ENCODE peak calls at places on chromosomes 4 and X, in ten cellular contexts. One of them, this sample, is unnamed.

GRCh38 chrX:139049455-139049854 is 337.9 kb upstream of the FGF13 start:
- DNase-seq in adrenal gland: no peak
- DNase-seq in kidney glomerular epithelial cell: no peak
- DNase-seq in pulmonary artery endothelial cell: no peak
- DNase-seq in activated CD4-positive, alpha-beta T cell treated with anti-CD3 and anti-CD28 coated beads for 1 hour: no peak
- DNase-seq in left ventricle myocardium inferior: no peak
- DNase-seq in brain microvascular endothelial cell: no peak
- DNase-seq in GM18507: no peak
- DNase-seq in EH: no peak
- DNase-seq in GM12892: no peak
- DNase-seq in this sample: no peak

GRCh38 chr4:110636231-110636676 is 13.4 kb upstream of the PITX2 start:
- DNase-seq in adrenal gland: no peak
- DNase-seq in kidney glomerular epithelial cell: no peak
- DNase-seq in pulmonary artery endothelial cell: no peak
- DNase-seq in activated CD4-positive, alpha-beta T cell treated with anti-CD3 and anti-CD28 coated beads for 1 hour: no peak
- DNase-seq in left ventricle myocardium inferior: no peak
- DNase-seq in brain microvascular endothelial cell: no peak
- DNase-seq in GM18507: no peak
- DNase-seq in EH: no peak
- DNase-seq in GM12892: no peak
- DNase-seq in this sample: no peak

GRCh38 chr4:156238171-156238570 is 284.5 kb upstream of the CTSO start:
- DNase-seq in adrenal gland: no peak
- DNase-seq in kidney glomerular epithelial cell: no peak
- DNase-seq in pulmonary artery endothelial cell: no peak
- DNase-seq in activated CD4-positive, alpha-beta T cell treated with anti-CD3 and anti-CD28 coated beads for 1 hour: no peak
- DNase-seq in left ventricle myocardium inferior: no peak
- DNase-seq in brain microvascular endothelial cell: no peak
- DNase-seq in GM18507: no peak
- DNase-seq in EH: no peak
- DNase-seq in GM12892: no peak
- DNase-seq in this sample: no peak

GRCh38 chr4:108053281-108053701 is 63.6 kb downstream of the HADH start:
- DNase-seq in adrenal gland: no peak
- DNase-seq in kidney glomerular epithelial cell: peak
- DNase-seq in pulmonary artery endothelial cell: no peak
- DNase-seq in activated CD4-positive, alpha-beta T cell treated with anti-CD3 and anti-CD28 coated beads for 1 hour: no peak
- DNase-seq in left ventricle myocardium inferior: no peak
- DNase-seq in brain microvascular endothelial cell: no peak
- DNase-seq in GM18507: peak
- DNase-seq in EH: no peak
- DNase-seq in GM12892: no peak
- DNase-seq in this sample: no peak

GRCh38 chr4:164134388-164134787 is 619.5 kb upstream of the SMIM31 start:
- DNase-seq in adrenal gland: no peak
- DNase-seq in kidney glomerular epithelial cell: no peak
- DNase-seq in pulmonary artery endothelial cell: no peak
- DNase-seq in activated CD4-positive, alpha-beta T cell treated with anti-CD3 and anti-CD28 coated beads for 1 hour: no peak
- DNase-seq in left ventricle myocardium inferior: no peak
- DNase-seq in brain microvascular endothelial cell: no peak
- DNase-seq in GM18507: no peak
- DNase-seq in EH: no peak
- DNase-seq in GM12892: no peak
- DNase-seq in this sample: no peak

GRCh38 chrX:79452879-79453278 is 85.7 kb upstream of the ITM2A start:
- DNase-seq in adrenal gland: no peak
- DNase-seq in kidney glomerular epithelial cell: no peak
- DNase-seq in pulmonary artery endothelial cell: no peak
- DNase-seq in activated CD4-positive, alpha-beta T cell treated with anti-CD3 and anti-CD28 coated beads for 1 hour: no peak
- DNase-seq in left ventricle myocardium inferior: no peak
- DNase-seq in brain microvascular endothelial cell: no peak
- DNase-seq in GM18507: no peak
- DNase-seq in EH: no peak
- DNase-seq in GM12892: no peak
- DNase-seq in this sample: no peak

GRCh38 chr4:111952708-111953107 is 192.5 kb upstream of the FAM241A start:
- DNase-seq in adrenal gland: no peak
- DNase-seq in kidney glomerular epithelial cell: no peak
- DNase-seq in pulmonary artery endothelial cell: no peak
- DNase-seq in activated CD4-positive, alpha-beta T cell treated with anti-CD3 and anti-CD28 coated beads for 1 hour: no peak
- DNase-seq in left ventricle myocardium inferior: no peak
- DNase-seq in brain microvascular endothelial cell: no peak
- DNase-seq in GM18507: no peak
- DNase-seq in EH: peak
- DNase-seq in GM12892: no peak
- DNase-seq in this sample: peak

GRCh38 chr4:79348405-79348804 is 22.5 kb upstream of the NAA11 start:
- DNase-seq in adrenal gland: no peak
- DNase-seq in kidney glomerular epithelial cell: no peak
- DNase-seq in pulmonary artery endothelial cell: no peak
- DNase-seq in activated CD4-positive, alpha-beta T cell treated with anti-CD3 and anti-CD28 coated beads for 1 hour: no peak
- DNase-seq in left ventricle myocardium inferior: no peak
- DNase-seq in brain microvascular endothelial cell: no peak
- DNase-seq in GM18507: no peak
- DNase-seq in EH: no peak
- DNase-seq in GM12892: no peak
- DNase-seq in this sample: no peak

GRCh38 chr4:70706516-70706915 is 15.2 kb upstream of the RUFY3 start:
- DNase-seq in adrenal gland: no peak
- DNase-seq in kidney glomerular epithelial cell: peak
- DNase-seq in pulmonary artery endothelial cell: no peak
- DNase-seq in activated CD4-positive, alpha-beta T cell treated with anti-CD3 and anti-CD28 coated beads for 1 hour: no peak
- DNase-seq in left ventricle myocardium inferior: no peak
- DNase-seq in brain microvascular endothelial cell: no peak
- DNase-seq in GM18507: no peak
- DNase-seq in EH: peak
- DNase-seq in GM12892: no peak
- DNase-seq in this sample: no peak

GRCh38 chr4:108247511-108248088 is 78.9 kb upstream of the LEF1 start:
- DNase-seq in adrenal gland: no peak
- DNase-seq in kidney glomerular epithelial cell: no peak
- DNase-seq in pulmonary artery endothelial cell: no peak
- DNase-seq in activated CD4-positive, alpha-beta T cell treated with anti-CD3 and anti-CD28 coated beads for 1 hour: no peak
- DNase-seq in left ventricle myocardium inferior: no peak
- DNase-seq in brain microvascular endothelial cell: no peak
- DNase-seq in GM18507: no peak
- DNase-seq in EH: no peak
- DNase-seq in GM12892: no peak
- DNase-seq in this sample: no peak

GRCh38 chrX:47172549-47172948 is 21.1 kb upstream of the UBA1 start:
- DNase-seq in adrenal gland: no peak
- DNase-seq in kidney glomerular epithelial cell: no peak
- DNase-seq in pulmonary artery endothelial cell: no peak
- DNase-seq in activated CD4-positive, alpha-beta T cell treated with anti-CD3 and anti-CD28 coated beads for 1 hour: no peak
- DNase-seq in left ventricle myocardium inferior: no peak
- DNase-seq in brain microvascular endothelial cell: no peak
- DNase-seq in GM18507: no peak
- DNase-seq in EH: no peak
- DNase-seq in GM12892: no peak
- DNase-seq in this sample: no peak

GRCh38 chr4:52102587-52102986 is 51.5 kb downstream of the SPATA18 start:
- DNase-seq in adrenal gland: no peak
- DNase-seq in kidney glomerular epithelial cell: peak
- DNase-seq in pulmonary artery endothelial cell: peak
- DNase-seq in activated CD4-positive, alpha-beta T cell treated with anti-CD3 and anti-CD28 coated beads for 1 hour: no peak
- DNase-seq in left ventricle myocardium inferior: no peak
- DNase-seq in brain microvascular endothelial cell: no peak
- DNase-seq in GM18507: no peak
- DNase-seq in EH: peak
- DNase-seq in GM12892: no peak
- DNase-seq in this sample: no peak

GRCh38 chr4:139470997-139471665 is 17.2 kb downstream of the RAB33B start:
- DNase-seq in adrenal gland: no peak
- DNase-seq in kidney glomerular epithelial cell: no peak
- DNase-seq in pulmonary artery endothelial cell: no peak
- DNase-seq in activated CD4-positive, alpha-beta T cell treated with anti-CD3 and anti-CD28 coated beads for 1 hour: no peak
- DNase-seq in left ventricle myocardium inferior: no peak
- DNase-seq in brain microvascular endothelial cell: no peak
- DNase-seq in GM18507: no peak
- DNase-seq in EH: no peak
- DNase-seq in GM12892: no peak
- DNase-seq in this sample: no peak

GRCh38 chrX:140040397-140040796 is 75.1 kb upstream of the CXorf66 start:
- DNase-seq in adrenal gland: peak
- DNase-seq in kidney glomerular epithelial cell: peak
- DNase-seq in pulmonary artery endothelial cell: no peak
- DNase-seq in activated CD4-positive, alpha-beta T cell treated with anti-CD3 and anti-CD28 coated beads for 1 hour: no peak
- DNase-seq in left ventricle myocardium inferior: no peak
- DNase-seq in brain microvascular endothelial cell: no peak
- DNase-seq in GM18507: no peak
- DNase-seq in EH: peak
- DNase-seq in GM12892: no peak
- DNase-seq in this sample: peak

GRCh38 chr4:132710971-132711370 is 438.1 kb upstream of the PCDH10 start:
- DNase-seq in adrenal gland: no peak
- DNase-seq in kidney glomerular epithelial cell: no peak
- DNase-seq in pulmonary artery endothelial cell: no peak
- DNase-seq in activated CD4-positive, alpha-beta T cell treated with anti-CD3 and anti-CD28 coated beads for 1 hour: no peak
- DNase-seq in left ventricle myocardium inferior: no peak
- DNase-seq in brain microvascular endothelial cell: no peak
- DNase-seq in GM18507: no peak
- DNase-seq in EH: no peak
- DNase-seq in GM12892: no peak
- DNase-seq in this sample: no peak